ENCODE peak calls at places on chromosomes 3 and 15, in six cellular contexts. One of them, this sample, is unnamed.

GRCh38 chr3:59313365-59313764 is 263.5 kb upstream of the CFAP20DC start:
- DNase-seq in mesenchymal stem cell: peak; percentile 48
- DNase-seq in neuronal stem cell: no peak
- DNase-seq in IMR-90: peak; percentile 13
- DNase-seq in H9: peak; percentile 72
- DNase-seq in H1: peak; percentile 76
- DNase-seq in this sample: peak; percentile 32

GRCh38 chr3:13500133-13500885 is 20.2 kb downstream of the HDAC11 start:
- DNase-seq in mesenchymal stem cell: peak; percentile 29
- DNase-seq in neuronal stem cell: peak; percentile 32
- DNase-seq in H1: peak; percentile 84
- DNase-seq in IMR-90: no peak
- DNase-seq in H9: peak; percentile 65
- DNase-seq in this sample: peak; percentile 12

GRCh38 chr3:129112308-129113052 is 9.1 kb downstream of the RAB43 start:
- DNase-seq in H1: no peak
- DNase-seq in H9: no peak
- DNase-seq in mesenchymal stem cell: peak; percentile 36
- DNase-seq in neuronal stem cell: no peak
- DNase-seq in IMR-90: peak; percentile 35
- DNase-seq in this sample: no peak

GRCh38 chr3:181555681-181556080 is 156.0 kb upstream of the SOX2 start:
- DNase-seq in H1: no peak
- DNase-seq in IMR-90: no peak
- DNase-seq in mesenchymal stem cell: no peak
- DNase-seq in H9: no peak
- DNase-seq in neuronal stem cell: no peak
- DNase-seq in this sample: no peak

GRCh38 chr3:46461971-46462910 is 2.5 kb downstream of the LTF start:
- DNase-seq in neuronal stem cell: no peak
- DNase-seq in IMR-90: peak; percentile 19
- DNase-seq in mesenchymal stem cell: peak; percentile 13
- DNase-seq in H9: peak; percentile 28
- DNase-seq in H1: peak; percentile 45
- DNase-seq in this sample: peak; percentile 21

GRCh38 chr15:68344600-68344999 is 67.1 kb downstream of the FEM1B start:
- DNase-seq in H9: no peak
- DNase-seq in neuronal stem cell: no peak
- DNase-seq in IMR-90: no peak
- DNase-seq in H1: no peak
- DNase-seq in mesenchymal stem cell: no peak
- DNase-seq in this sample: peak; percentile 67

GRCh38 chr15:25810631-25811077 is 52.5 kb downstream of the ATP10A start:
- DNase-seq in H9: no peak
- DNase-seq in mesenchymal stem cell: no peak
- DNase-seq in IMR-90: no peak
- DNase-seq in neuronal stem cell: peak; percentile 36
- DNase-seq in H1: no peak
- DNase-seq in this sample: no peak

GRCh38 chr3:100635273-100635701 is 25.9 kb downstream of the ADGRG7 start:
- DNase-seq in H1: no peak
- DNase-seq in mesenchymal stem cell: no peak
- DNase-seq in H9: no peak
- DNase-seq in IMR-90: no peak
- DNase-seq in neuronal stem cell: no peak
- DNase-seq in this sample: no peak

GRCh38 chr3:194308635-194309213 is 42.4 kb downstream of the CPN2 start:
- DNase-seq in neuronal stem cell: no peak
- DNase-seq in H1: no peak
- DNase-seq in H9: no peak
- DNase-seq in IMR-90: no peak
- DNase-seq in mesenchymal stem cell: no peak
- DNase-seq in this sample: no peak

GRCh38 chr3:47782538-47783308 is 1.0 kb upstream of the SMARCC1 start:
- DNase-seq in H9: no peak
- DNase-seq in mesenchymal stem cell: no peak
- DNase-seq in neuronal stem cell: no peak
- DNase-seq in H1: no peak
- DNase-seq in IMR-90: no peak
- DNase-seq in this sample: peak; percentile 44

GRCh38 chr15:88284441-88285106 is 28.0 kb upstream of the NTRK3 start:
- DNase-seq in mesenchymal stem cell: no peak
- DNase-seq in IMR-90: no peak
- DNase-seq in neuronal stem cell: no peak
- DNase-seq in H1: no peak
- DNase-seq in H9: no peak
- DNase-seq in this sample: no peak
- H4K91ac ChIP-seq in mesenchymal stem cell: no peak overlapping the region
- H4K91ac ChIP-seq in IMR-90: no peak overlapping the region
- H4K91ac ChIP-seq in neuronal stem cell: no peak overlapping the region
- H4K91ac ChIP-seq in H1: peak overlapping the region; percentile 71
- H4K91ac ChIP-seq in H9: no peak overlapping the region
- H4K91ac ChIP-seq in this sample: no peak overlapping the region

GRCh38 chr3:16462679-16463078 is 50.8 kb downstream of the RFTN1 start:
- DNase-seq in H1: no peak
- DNase-seq in neuronal stem cell: no peak
- DNase-seq in IMR-90: no peak
- DNase-seq in H9: no peak
- DNase-seq in mesenchymal stem cell: no peak
- DNase-seq in this sample: no peak
- H4K91ac ChIP-seq in H1: no peak overlapping the region
- H4K91ac ChIP-seq in neuronal stem cell: no peak overlapping the region
- H4K91ac ChIP-seq in IMR-90: no peak overlapping the region
- H4K91ac ChIP-seq in H9: no peak overlapping the region
- H4K91ac ChIP-seq in mesenchymal stem cell: no peak overlapping the region
- H4K91ac ChIP-seq in this sample: no peak overlapping the region

GRCh38 chr3:121488628-121489027 is 57.2 kb downstream of the POLQ start:
- DNase-seq in H9: no peak
- DNase-seq in H1: no peak
- DNase-seq in neuronal stem cell: no peak
- DNase-seq in mesenchymal stem cell: no peak
- DNase-seq in IMR-90: no peak
- DNase-seq in this sample: no peak

GRCh38 chr3:121477589-121477988 is 68.2 kb downstream of the POLQ start:
- DNase-seq in H9: no peak
- DNase-seq in IMR-90: peak; percentile 80
- DNase-seq in H1: no peak
- DNase-seq in mesenchymal stem cell: peak; percentile 53
- DNase-seq in neuronal stem cell: no peak
- DNase-seq in this sample: no peak

GRCh38 chr3:121482651-121483050 is 63.1 kb downstream of the POLQ start:
- DNase-seq in H9: no peak
- DNase-seq in IMR-90: peak; percentile 91
- DNase-seq in H1: no peak
- DNase-seq in neuronal stem cell: no peak
- DNase-seq in mesenchymal stem cell: peak; percentile 68
- DNase-seq in this sample: peak; percentile 2

GRCh38 chr3:121481116-121481895 is 64.5 kb downstream of the POLQ start:
- DNase-seq in H9: no peak
- DNase-seq in H1: no peak
- DNase-seq in mesenchymal stem cell: peak; percentile 33
- DNase-seq in neuronal stem cell: no peak
- DNase-seq in IMR-90: peak; percentile 68
- DNase-seq in this sample: peak; percentile 17

DNA sequence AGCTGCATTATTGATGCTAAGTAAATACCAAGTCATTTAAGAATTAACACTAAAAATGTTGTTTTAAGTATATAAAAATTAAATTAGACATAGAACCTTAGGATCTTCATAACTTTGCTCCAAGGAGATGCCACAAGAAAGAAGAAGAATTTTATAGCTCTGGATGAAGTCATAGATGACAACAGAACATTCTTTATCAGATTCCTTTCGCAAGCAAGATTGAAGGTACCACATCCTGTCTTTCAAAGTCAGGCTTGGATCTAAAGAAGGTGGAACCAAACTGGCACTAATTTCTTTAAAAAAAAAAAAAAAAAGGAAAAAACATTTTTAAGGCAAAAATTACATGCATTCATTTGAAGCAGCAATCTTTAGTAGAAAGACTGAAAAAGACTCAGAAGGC is 62.5 kb downstream of the POLQ start:
- DNase-seq in H9: no peak
- DNase-seq in mesenchymal stem cell: peak; percentile 20
- DNase-seq in neuronal stem cell: no peak
- DNase-seq in IMR-90: peak; percentile 56
- DNase-seq in H1: no peak
- DNase-seq in this sample: no peak
- H4K91ac ChIP-seq in H9: no peak overlapping the region
- H4K91ac ChIP-seq in mesenchymal stem cell: no peak overlapping the region
- H4K91ac ChIP-seq in neuronal stem cell: no peak overlapping the region
- H4K91ac ChIP-seq in IMR-90: no peak overlapping the region
- H4K91ac ChIP-seq in H1: no peak overlapping the region
- H4K91ac ChIP-seq in this sample: no peak overlapping the region

DNA sequence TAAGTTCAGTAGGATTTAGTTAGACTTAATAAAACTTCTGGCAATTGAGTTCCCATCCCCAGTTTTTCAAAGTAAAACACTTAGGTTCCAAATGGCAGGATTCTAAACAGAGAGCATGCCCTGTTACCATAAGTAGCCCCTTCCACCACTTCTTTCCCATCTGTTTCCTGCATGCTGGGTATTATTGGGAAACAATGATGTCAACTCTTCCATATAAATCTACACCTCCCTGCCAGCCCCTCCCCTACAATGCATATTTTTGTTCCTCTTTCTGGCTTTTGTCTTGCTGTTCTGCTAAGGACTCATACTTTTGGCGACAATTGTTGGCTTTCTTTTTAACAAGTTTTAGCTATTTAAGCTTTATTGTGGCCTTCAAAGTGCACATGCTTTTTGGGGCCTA is 11.1 kb downstream of the ARHGAP31 start:
- DNase-seq in neuronal stem cell: no peak
- DNase-seq in mesenchymal stem cell: peak; percentile 47
- DNase-seq in IMR-90: no peak
- DNase-seq in H1: no peak
- DNase-seq in H9: no peak
- DNase-seq in this sample: no peak
- H4K91ac ChIP-seq in neuronal stem cell: no peak overlapping the region
- H4K91ac ChIP-seq in mesenchymal stem cell: no peak overlapping the region
- H4K91ac ChIP-seq in IMR-90: no peak overlapping the region
- H4K91ac ChIP-seq in H1: no peak overlapping the region
- H4K91ac ChIP-seq in H9: no peak overlapping the region
- H4K91ac ChIP-seq in this sample: no peak overlapping the region

DNA sequence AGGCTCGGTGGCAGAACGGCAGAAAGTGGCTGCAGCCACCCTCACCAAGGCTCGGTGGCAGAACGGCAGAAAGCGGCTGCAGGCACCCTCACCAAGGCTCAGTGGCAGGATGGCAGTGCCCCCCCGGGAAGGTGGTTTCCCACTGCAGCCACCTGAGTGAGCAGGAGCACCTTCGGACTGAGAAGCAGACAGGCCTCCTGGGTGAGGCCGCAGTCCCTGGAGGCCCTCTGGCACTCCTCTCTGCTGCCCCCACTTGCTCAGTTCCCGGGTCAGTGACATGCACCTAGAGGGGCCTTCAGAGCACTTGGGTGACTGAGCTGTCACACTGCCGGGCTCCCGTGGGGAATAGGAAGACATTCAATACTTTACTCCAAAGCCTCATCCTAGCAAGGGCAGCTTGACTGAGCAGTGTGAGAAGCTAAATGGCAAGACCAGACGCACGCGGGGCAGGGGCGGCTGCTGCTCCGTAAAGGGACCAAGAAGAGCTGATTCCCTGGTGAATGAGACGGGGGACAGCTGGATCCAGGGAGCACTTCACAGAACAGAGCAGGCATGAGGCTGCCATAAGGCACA is 62.7 kb downstream of the PCSK6 start:
- DNase-seq in neuronal stem cell: no peak
- DNase-seq in H9: no peak
- DNase-seq in IMR-90: no peak
- DNase-seq in H1: peak; percentile 48
- DNase-seq in mesenchymal stem cell: no peak
- DNase-seq in this sample: no peak
- H4K91ac ChIP-seq in neuronal stem cell: no peak overlapping the region
- H4K91ac ChIP-seq in H9: no peak overlapping the region
- H4K91ac ChIP-seq in IMR-90: no peak overlapping the region
- H4K91ac ChIP-seq in H1: no peak overlapping the region
- H4K91ac ChIP-seq in mesenchymal stem cell: no peak overlapping the region
- H4K91ac ChIP-seq in this sample: no peak overlapping the region

DNA sequence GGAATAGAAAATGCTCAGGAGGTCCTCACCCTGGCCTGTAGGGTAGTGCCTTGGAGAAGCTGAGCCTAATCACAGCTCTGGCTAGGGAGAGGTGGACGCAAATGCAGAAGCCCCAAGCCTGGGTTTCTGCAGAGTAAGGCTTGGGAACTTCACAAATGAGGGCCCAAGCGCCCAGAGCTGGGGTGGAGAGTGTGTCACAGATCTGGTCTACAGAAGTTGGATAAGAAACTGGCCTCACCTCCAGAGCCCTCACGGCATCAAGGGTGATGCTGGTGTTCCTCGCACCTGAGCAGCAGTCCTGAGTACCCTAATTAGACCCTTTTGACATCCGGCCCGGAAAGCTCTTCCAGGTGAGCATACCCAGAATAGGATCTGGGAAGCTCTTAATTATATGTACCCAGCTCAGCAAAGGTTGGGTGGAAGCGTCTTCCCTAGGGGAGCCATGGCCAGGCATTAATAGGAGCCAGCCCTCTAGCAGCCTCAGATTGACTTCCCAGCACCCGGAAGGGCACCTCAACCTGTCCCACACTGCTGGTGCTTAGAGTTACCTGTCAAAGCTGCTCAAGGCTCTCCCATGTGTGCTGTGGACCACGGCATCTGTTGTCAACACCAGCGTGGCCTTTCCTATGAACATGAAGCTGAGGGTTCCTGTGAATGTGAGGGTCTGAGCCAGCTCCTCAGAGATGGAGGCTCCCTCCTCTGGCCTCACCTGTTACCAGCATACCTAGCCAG is 31.8 kb downstream of the RBM5 start:
- DNase-seq in H1: no peak
- DNase-seq in neuronal stem cell: no peak
- DNase-seq in mesenchymal stem cell: no peak
- DNase-seq in H9: no peak
- DNase-seq in IMR-90: no peak
- DNase-seq in this sample: no peak
- H4K91ac ChIP-seq in H1: no peak overlapping the region
- H4K91ac ChIP-seq in neuronal stem cell: no peak overlapping the region
- H4K91ac ChIP-seq in mesenchymal stem cell: no peak overlapping the region
- H4K91ac ChIP-seq in H9: no peak overlapping the region
- H4K91ac ChIP-seq in IMR-90: no peak overlapping the region
- H4K91ac ChIP-seq in this sample: no peak overlapping the region

DNA sequence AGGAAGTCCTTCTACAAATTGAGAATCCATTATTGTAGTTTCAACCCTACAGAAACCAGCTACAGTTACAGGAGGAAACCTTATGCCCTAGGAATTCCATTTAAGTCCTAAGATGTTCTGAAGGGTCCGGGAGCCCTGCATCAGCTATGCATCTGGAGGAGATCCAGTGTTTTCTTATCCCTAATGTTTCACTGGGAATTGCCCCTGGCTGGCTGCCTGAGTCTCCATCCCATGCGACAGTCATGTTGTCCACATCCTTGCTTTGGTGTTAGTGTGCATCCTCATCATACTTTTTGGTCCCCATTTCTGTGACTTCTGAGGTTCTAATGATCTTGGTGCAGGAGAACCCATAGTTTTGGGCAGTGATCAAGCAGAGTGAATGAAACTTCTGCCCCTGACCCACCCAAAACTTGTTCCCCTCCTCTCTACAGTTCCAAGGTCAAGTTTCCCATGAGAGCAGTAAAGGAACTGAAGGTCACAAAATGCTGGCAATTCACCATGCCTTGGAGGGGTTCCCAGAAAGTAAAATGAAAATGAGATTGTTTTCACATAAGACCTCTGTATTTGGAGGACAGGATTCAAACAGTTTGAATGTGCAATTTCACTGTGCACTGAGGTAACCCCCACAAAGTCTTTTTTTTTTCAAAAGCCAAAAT is 121.9 kb upstream of the PHLDB2 start:
- DNase-seq in H9: no peak
- DNase-seq in H1: no peak
- DNase-seq in IMR-90: no peak
- DNase-seq in neuronal stem cell: no peak
- DNase-seq in mesenchymal stem cell: no peak
- DNase-seq in this sample: no peak
- H4K91ac ChIP-seq in H9: no peak overlapping the region
- H4K91ac ChIP-seq in H1: no peak overlapping the region
- H4K91ac ChIP-seq in IMR-90: peak overlapping the region; percentile 43
- H4K91ac ChIP-seq in neuronal stem cell: no peak overlapping the region
- H4K91ac ChIP-seq in mesenchymal stem cell: no peak overlapping the region
- H4K91ac ChIP-seq in this sample: no peak overlapping the region

This sample was measured in trophoblast cell.